ENCODE peak calls at places on chromosomes 12 and 14, in six cellular contexts. One of them, this sample, is unnamed.

GRCh38 chr14:103073876-103074698 is 9.9 kb upstream of the LBHD2 start:
- DNase-seq in progenitor cell of endocrine pancreas: no peak
- DNase-seq in stomach: no peak
- DNase-seq in GM20000: peak; percentile 64
- DNase-seq in brain microvascular endothelial cell: no peak
- DNase-seq in endothelial cell: no peak
- DNase-seq in this sample: no peak

GRCh38 chr14:31934767-31935266 is 142.3 kb upstream of the ARHGAP5 start:
- DNase-seq in progenitor cell of endocrine pancreas: no peak
- DNase-seq in stomach: no peak
- DNase-seq in GM20000: no peak
- DNase-seq in brain microvascular endothelial cell: peak; percentile 59
- DNase-seq in endothelial cell: peak; percentile 32
- DNase-seq in this sample: no peak

GRCh38 chr12:64672925-64673409 is 62.7 kb downstream of the RASSF3 start:
- DNase-seq in progenitor cell of endocrine pancreas: no peak
- DNase-seq in stomach: peak; percentile 84
- DNase-seq in GM20000: no peak
- DNase-seq in brain microvascular endothelial cell: no peak
- DNase-seq in endothelial cell: peak; percentile 39
- DNase-seq in this sample: no peak

GRCh38 chr12:82852529-82852928 is 165.8 kb downstream of the TMTC2 start:
- DNase-seq in progenitor cell of endocrine pancreas: no peak
- DNase-seq in stomach: no peak
- DNase-seq in GM20000: peak; percentile 6
- DNase-seq in brain microvascular endothelial cell: no peak
- DNase-seq in endothelial cell: no peak
- DNase-seq in this sample: no peak

GRCh38 chr14:74142523-74142922 is 57.8 kb downstream of the LIN52 start:
- DNase-seq in progenitor cell of endocrine pancreas: no peak
- DNase-seq in stomach: no peak
- DNase-seq in GM20000: no peak
- DNase-seq in brain microvascular endothelial cell: no peak
- DNase-seq in endothelial cell: no peak
- DNase-seq in this sample: no peak

GRCh38 chr12:93174048-93174447 is 203.7 kb upstream of the NUDT4 start:
- DNase-seq in progenitor cell of endocrine pancreas: no peak
- DNase-seq in stomach: no peak
- DNase-seq in GM20000: no peak
- DNase-seq in brain microvascular endothelial cell: peak; percentile 69
- DNase-seq in endothelial cell: no peak
- DNase-seq in this sample: no peak

GRCh38 chr14:96903444-96904023 is 106.4 kb downstream of the VRK1 start:
- DNase-seq in progenitor cell of endocrine pancreas: no peak
- DNase-seq in stomach: no peak
- DNase-seq in GM20000: no peak
- DNase-seq in brain microvascular endothelial cell: no peak
- DNase-seq in endothelial cell: no peak
- DNase-seq in this sample: no peak

GRCh38 chr12:75471928-75472865 is 8.4 kb upstream of the GLIPR1 start:
- DNase-seq in progenitor cell of endocrine pancreas: no peak
- DNase-seq in stomach: no peak
- DNase-seq in GM20000: no peak
- DNase-seq in brain microvascular endothelial cell: no peak
- DNase-seq in endothelial cell: no peak
- DNase-seq in this sample: no peak

GRCh38 chr12:88546851-88547250 is 33.4 kb downstream of the KITLG start:
- DNase-seq in progenitor cell of endocrine pancreas: no peak
- DNase-seq in stomach: no peak
- DNase-seq in GM20000: no peak
- DNase-seq in brain microvascular endothelial cell: no peak
- DNase-seq in endothelial cell: no peak
- DNase-seq in this sample: no peak

GRCh38 chr14:74908861-74909341 is 14.2 kb downstream of the RPS6KL1 start:
- DNase-seq in progenitor cell of endocrine pancreas: no peak
- DNase-seq in stomach: no peak
- DNase-seq in GM20000: no peak
- DNase-seq in brain microvascular endothelial cell: no peak
- DNase-seq in endothelial cell: no peak
- DNase-seq in this sample: no peak

GRCh38 chr14:36975834-36976233 is 196.6 kb downstream of the SLC25A21 start:
- DNase-seq in progenitor cell of endocrine pancreas: no peak
- DNase-seq in stomach: no peak
- DNase-seq in GM20000: no peak
- DNase-seq in brain microvascular endothelial cell: no peak
- DNase-seq in endothelial cell: no peak
- DNase-seq in this sample: no peak

GRCh38 chr12:126338031-126338441 is 1272.8 kb downstream of the AACS start:
- DNase-seq in progenitor cell of endocrine pancreas: no peak
- DNase-seq in stomach: no peak
- DNase-seq in GM20000: no peak
- DNase-seq in brain microvascular endothelial cell: no peak
- DNase-seq in endothelial cell: no peak
- DNase-seq in this sample: no peak

GRCh38 chr14:92471919-92472318 is 41.7 kb upstream of the RIN3 start:
- DNase-seq in progenitor cell of endocrine pancreas: no peak
- DNase-seq in stomach: no peak
- DNase-seq in GM20000: no peak
- DNase-seq in brain microvascular endothelial cell: peak; percentile 73
- DNase-seq in endothelial cell: no peak
- DNase-seq in this sample: no peak

GRCh38 chr12:54394281-54394719 is 9.8 kb upstream of the ZNF385A start:
- DNase-seq in progenitor cell of endocrine pancreas: no peak
- DNase-seq in stomach: peak; percentile 56
- DNase-seq in GM20000: no peak
- DNase-seq in brain microvascular endothelial cell: peak; percentile 35
- DNase-seq in endothelial cell: peak; percentile 65
- DNase-seq in this sample: peak; percentile 56

GRCh38 chr12:109047081-109047805 is 5.1 kb upstream of the USP30 start:
- DNase-seq in progenitor cell of endocrine pancreas: no peak
- DNase-seq in stomach: no peak
- DNase-seq in GM20000: no peak
- DNase-seq in brain microvascular endothelial cell: no peak
- DNase-seq in endothelial cell: no peak
- DNase-seq in this sample: no peak

GRCh38 chr12:6038160-6038559 is 86.3 kb downstream of the VWF start:
- DNase-seq in progenitor cell of endocrine pancreas: peak; percentile 61
- DNase-seq in stomach: peak; percentile 50
- DNase-seq in GM20000: peak; percentile 77
- DNase-seq in brain microvascular endothelial cell: peak; percentile 78
- DNase-seq in endothelial cell: peak; percentile 77
- DNase-seq in this sample: no peak

GRCh38 chr14:94697773-94698556 is 71.9 kb downstream of the GSC start:
- DNase-seq in progenitor cell of endocrine pancreas: no peak
- DNase-seq in stomach: no peak
- DNase-seq in GM20000: no peak
- DNase-seq in brain microvascular endothelial cell: no peak
- DNase-seq in endothelial cell: no peak
- DNase-seq in this sample: no peak

GRCh38 chr12:106141452-106141851 is 2.7 kb upstream of the NUAK1 start:
- DNase-seq in progenitor cell of endocrine pancreas: no peak
- DNase-seq in stomach: no peak
- DNase-seq in GM20000: no peak
- DNase-seq in brain microvascular endothelial cell: no peak
- DNase-seq in endothelial cell: no peak
- DNase-seq in this sample: no peak

GRCh38 chr14:77616454-77617229 is at the start of gene SPTLC2:
- DNase-seq in progenitor cell of endocrine pancreas: peak; percentile 97
- DNase-seq in stomach: peak; percentile 99
- DNase-seq in GM20000: peak; percentile 98
- DNase-seq in brain microvascular endothelial cell: peak; percentile 100
- DNase-seq in endothelial cell: peak; percentile 95
- DNase-seq in this sample: peak; percentile 100
- TF ChIP-seq CTCF in progenitor cell of endocrine pancreas: no peak
- TF ChIP-seq CTCF in stomach: no peak
- TF ChIP-seq CTCF in GM20000: no peak
- TF ChIP-seq CTCF in brain microvascular endothelial cell: peak; percentile 10
- TF ChIP-seq CTCF in endothelial cell: no peak
- TF ChIP-seq CTCF in this sample: peak; percentile 56

GRCh38 chr12:14514154-14514842 is 53.4 kb downstream of the PLBD1 start:
- DNase-seq in progenitor cell of endocrine pancreas: peak; percentile 37
- DNase-seq in stomach: peak; percentile 72
- DNase-seq in GM20000: peak; percentile 21
- DNase-seq in brain microvascular endothelial cell: peak; percentile 26
- DNase-seq in endothelial cell: no peak
- DNase-seq in this sample: no peak
- TF ChIP-seq CTCF in progenitor cell of endocrine pancreas: peak; percentile 82
- TF ChIP-seq CTCF in stomach: peak; percentile 75
- TF ChIP-seq CTCF in GM20000: no peak
- TF ChIP-seq CTCF in brain microvascular endothelial cell: peak; percentile 50
- TF ChIP-seq CTCF in endothelial cell: peak; percentile 17
- TF ChIP-seq CTCF in this sample: no peak

GRCh38 chr12:41801261-41801660 is 343.4 kb downstream of the GXYLT1 start:
- DNase-seq in progenitor cell of endocrine pancreas: no peak
- DNase-seq in stomach: no peak
- DNase-seq in GM20000: no peak
- DNase-seq in brain microvascular endothelial cell: no peak
- DNase-seq in endothelial cell: no peak
- DNase-seq in this sample: no peak

GRCh38 chr12:41795066-41795465 is 349.6 kb downstream of the GXYLT1 start:
- DNase-seq in progenitor cell of endocrine pancreas: no peak
- DNase-seq in stomach: no peak
- DNase-seq in GM20000: no peak
- DNase-seq in brain microvascular endothelial cell: no peak
- DNase-seq in endothelial cell: no peak
- DNase-seq in this sample: no peak

GRCh38 chr12:41794341-41794740 is 350.3 kb downstream of the GXYLT1 start:
- DNase-seq in progenitor cell of endocrine pancreas: no peak
- DNase-seq in stomach: no peak
- DNase-seq in GM20000: no peak
- DNase-seq in brain microvascular endothelial cell: no peak
- DNase-seq in endothelial cell: no peak
- DNase-seq in this sample: no peak

DNA sequence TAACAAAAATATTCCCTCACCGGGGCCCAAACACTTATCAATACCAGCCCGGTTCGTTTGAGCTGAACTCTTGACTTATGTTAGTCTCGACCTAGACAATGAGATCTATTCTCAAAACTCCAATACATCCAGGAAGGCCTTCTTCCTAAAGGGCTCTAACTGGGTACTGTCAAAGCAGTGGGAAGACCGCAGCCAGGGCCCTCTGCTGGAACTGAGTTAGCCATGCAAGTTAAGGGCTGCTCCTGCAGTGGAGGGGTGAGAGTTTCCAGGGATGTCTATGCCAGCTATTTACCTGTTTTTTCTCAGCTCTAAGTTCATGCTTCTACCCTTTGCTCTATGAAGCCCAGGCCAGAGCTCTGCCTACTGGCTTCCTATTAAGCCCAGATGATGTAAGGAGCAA is 348.8 kb downstream of the GXYLT1 start:
- DNase-seq in progenitor cell of endocrine pancreas: no peak
- DNase-seq in stomach: no peak
- DNase-seq in GM20000: no peak
- DNase-seq in brain microvascular endothelial cell: no peak
- DNase-seq in endothelial cell: peak; percentile 17
- DNase-seq in this sample: no peak
- TF ChIP-seq CTCF in progenitor cell of endocrine pancreas: peak; percentile 38
- TF ChIP-seq CTCF in stomach: no peak
- TF ChIP-seq CTCF in GM20000: no peak
- TF ChIP-seq CTCF in brain microvascular endothelial cell: no peak
- TF ChIP-seq CTCF in endothelial cell: no peak
- TF ChIP-seq CTCF in this sample: no peak

GRCh38 chr12:111788178-111788654 is 21.5 kb downstream of the ALDH2 start:
- DNase-seq in progenitor cell of endocrine pancreas: no peak
- DNase-seq in stomach: peak; percentile 54
- DNase-seq in GM20000: peak; percentile 57
- DNase-seq in brain microvascular endothelial cell: no peak
- DNase-seq in endothelial cell: no peak
- DNase-seq in this sample: no peak
- TF ChIP-seq CTCF in progenitor cell of endocrine pancreas: no peak
- TF ChIP-seq CTCF in stomach: no peak
- TF ChIP-seq CTCF in GM20000: peak; percentile 30
- TF ChIP-seq CTCF in brain microvascular endothelial cell: peak; percentile 47
- TF ChIP-seq CTCF in endothelial cell: no peak
- TF ChIP-seq CTCF in this sample: peak; percentile 30

This sample was measured in dorsolateral prefrontal cortex.